ENCODE peak calls at places on chromosomes 11 and 22, in six cellular contexts. U is iris pigment epithelial cell; R is effector CD4-positive, alpha-beta T cell; Z is Right ventricle myocardium superior; W is NCI-H460; H is effector memory CD8-positive, alpha-beta T cell. I is an unnamed sample.

GRCh38 chr22:29342577-29343312 is 27.2 kb upstream of the RASL10A start:
- DNase-seq in U (no peak), H (no peak), Z (peak; percentile 33), W (no peak), R (no peak), I (no peak)

GRCh38 chr11:123390146-123390545 is 39.9 kb upstream of the GRAMD1B start:
- DNase-seq in U (no peak), W (no peak), H (no peak), R (no peak), Z (no peak), I (peak; percentile 91)

GRCh38 chr11:78886616-78887015 is 312.0 kb upstream of the NARS2 start:
- DNase-seq in H (no peak), U (peak; percentile 57), Z (no peak), W (no peak), R (no peak), I (no peak)

GRCh38 chr22:35380537-35381423 is at the start of gene HMOX1:
- DNase-seq in Z (peak; percentile 96), W (peak; percentile 77), U (peak; percentile 90), H (peak; percentile 43), R (peak; percentile 18), I (peak; percentile 55)

GRCh38 chr11:86914836-86915519 is 40.2 kb downstream of the FZD4 start:
- DNase-seq in H (no peak), R (no peak), U (no peak), W (no peak), Z (no peak), I (no peak)

GRCh38 chr11:78961186-78961782 is 386.6 kb upstream of the NARS2 start:
- DNase-seq in Z (no peak), W (no peak), R (no peak), H (no peak), U (peak; percentile 20), I (peak; percentile 26)

GRCh38 chr11:72227316-72228228 is 3.0 kb downstream of the INPPL1 start:
- DNase-seq in H (no peak), Z (no peak), R (no peak), U (peak; percentile 53), W (no peak), I (no peak)

GRCh38 chr11:6298605-6299004 is 21.7 kb downstream of the CAVIN3 start:
- DNase-seq in W (peak; percentile 43), H (no peak), R (no peak), Z (peak; percentile 47), U (peak; percentile 24), I (peak; percentile 19)

GRCh38 chr11:75577198-75577597 is 15.1 kb downstream of the SERPINH1 start:
- DNase-seq in R (peak; percentile 56), W (no peak), H (peak; percentile 53), Z (peak; percentile 72), U (no peak), I (no peak)

GRCh38 chr11:18012314-18012905 is 437 bp downstream of the SERGEF start:
- DNase-seq in W (no peak), U (peak; percentile 30), H (peak; percentile 11), Z (no peak), R (peak; percentile 14), I (peak; percentile 61)

GRCh38 chr22:27032121-27032761 is 374.9 kb downstream of the MIAT start:
- DNase-seq in W (no peak), R (no peak), U (no peak), H (no peak), Z (peak; percentile 46), I (peak; percentile 75)

GRCh38 chr11:123209591-123209990 is 14.5 kb upstream of the CLMP start:
- DNase-seq in W (no peak), H (no peak), R (no peak), U (no peak), Z (no peak), I (no peak)

GRCh38 chr11:45997599-45997998 is 75.1 kb downstream of the LARGE2 start:
- DNase-seq in U (no peak), Z (no peak), R (no peak), W (no peak), H (no peak), I (peak; percentile 91)

GRCh38 chr11:89184021-89184420 is 6.3 kb downstream of the TYR start:
- DNase-seq in R (no peak), W (no peak), H (no peak), U (peak; percentile 24), Z (no peak), I (no peak)

GRCh38 chr22:44098966-44099530 is 74.9 kb downstream of the PARVB start:
- DNase-seq in Z (peak; percentile 33), R (no peak), H (no peak), U (no peak), W (no peak), I (no peak)

GRCh38 chr11:120172054-120172881 is 34.4 kb upstream of the TRIM29 start:
- DNase-seq in U (peak; percentile 49), H (peak; percentile 20), W (peak; percentile 36), Z (peak; percentile 80), R (no peak), I (peak; percentile 22)

GRCh38 chr11:22875869-22876473 is 15.7 kb upstream of the CCDC179 start:
- DNase-seq in Z (no peak), U (peak; percentile 83), H (peak; percentile 62), W (peak; percentile 76), R (peak; percentile 48), I (peak; percentile 84)

GRCh38 chr11:113865873-113866272 is 9.5 kb downstream of the USP28 start:
- DNase-seq in H (no peak), W (no peak), Z (no peak), R (no peak), U (no peak), I (no peak)

GRCh38 chr22:37244922-37245722 is 1.1 kb upstream of the RAC2 start:
- DNase-seq in Z (no peak), W (no peak), U (no peak), R (no peak), H (no peak), I (no peak)